ENCODE peak calls at places on chromosomes 12 and 14, in four cellular contexts. S, R, N and O are unnamed samples.

GRCh38 chr14:61150851-61151250 is 130.3 kb downstream of the TMEM30B start:
- DNase-seq in N (no peak), R (no peak), S (no peak), O (no peak)

GRCh38 chr12:22625671-22626251 is 790 bp downstream of the ETNK1 start:
- DNase-seq in S (peak; percentile 32), R (peak; percentile 40), N (peak; percentile 33), O (peak; percentile 63)

GRCh38 chr14:106850913-106851825 is 1324.8 kb downstream of the TMEM121 start:
- DNase-seq in R (no peak), S (no peak), N (no peak), O (no peak)

GRCh38 chr14:105180598-105181528 is at the start of gene NUDT14:
- DNase-seq in S (peak; percentile 92), R (no peak), N (peak; percentile 78), O (peak; percentile 73)

GRCh38 chr14:41718477-41719166 is 111.9 kb downstream of the LRFN5 start:
- DNase-seq in N (no peak), R (no peak), S (no peak), O (no peak)

GRCh38 chr14:23056257-23056955 is 914 bp downstream of the CDH24 start:
- DNase-seq in R (peak; percentile 81), N (peak; percentile 81), S (peak; percentile 81), O (peak; percentile 91)

GRCh38 chr12:116524964-116525379 is 34.2 kb upstream of the MAP1LC3B2 start:
- DNase-seq in R (no peak), N (peak; percentile 56), S (no peak), O (no peak)

GRCh38 chr12:99722690-99723486 is 75.3 kb downstream of the GARIN6 start:
- DNase-seq in N (peak; percentile 53), R (no peak), S (no peak), O (no peak)

GRCh38 chr12:57621497-57622292 is 10.5 kb downstream of the ARHGEF25 start:
- DNase-seq in R (no peak), S (peak; percentile 85), N (peak; percentile 77), O (peak; percentile 75)

GRCh38 chr14:50342211-50343080 is 30.3 kb downstream of the DMAC2L start:
- DNase-seq in N (peak; percentile 50), S (peak; percentile 25), R (peak; percentile 66), O (peak; percentile 43)

GRCh38 chr14:91293281-91293680 is 48.8 kb upstream of the GPR68 start:
- DNase-seq in S (no peak), R (no peak), N (no peak), O (no peak)

GRCh38 chr12:57250956-57251355 is at the start of gene STAC3:
- DNase-seq in R (no peak), N (no peak), S (no peak), O (no peak)

GRCh38 chr12:106154781-106155273 is 16.1 kb upstream of the NUAK1 start:
- DNase-seq in S (no peak), N (no peak), R (no peak), O (no peak)

GRCh38 chr12:100017056-100017455 is 32.3 kb upstream of the ANKS1B start:
- DNase-seq in R (no peak), N (no peak), S (no peak), O (no peak)

GRCh38 chr14:69039287-69039628 is 60.2 kb upstream of the ACTN1 start:
- DNase-seq in R (peak; percentile 71), S (no peak), N (no peak), O (no peak)

GRCh38 chr12:131711551-131712205 is 788 bp downstream of the SFSWAP start:
- DNase-seq in N (no peak), R (no peak), S (no peak), O (peak; percentile 29)

GRCh38 chr12:89087876-89088275 is 264.4 kb downstream of the DUSP6 start:
- DNase-seq in S (no peak), R (no peak), N (no peak), O (no peak)

GRCh38 chr12:51953011-51953568 is 1.6 kb downstream of the ACVR1B start:
- DNase-seq in N (no peak), R (no peak), S (no peak), O (no peak)

GRCh38 chr14:101193126-101193844 is 289.8 kb upstream of the RTL1 start:
- DNase-seq in N (no peak), R (no peak), S (no peak), O (no peak)

GRCh38 chr14:100159107-100159864 is at the start of gene DEGS2:
- DNase-seq in R (no peak), S (peak; percentile 53), N (peak; percentile 78), O (no peak)

GRCh38 chr14:62162998-62163589 is 400.9 kb downstream of the SNAPC1 start:
- DNase-seq in N (peak; percentile 21), S (peak; percentile 57), R (peak; percentile 18), O (peak; percentile 17)

GRCh38 chr14:104223101-104223809 is 84.9 kb downstream of the KIF26A start:
- DNase-seq in N (peak; percentile 25), S (no peak), R (no peak), O (peak; percentile 55)

GRCh38 chr12:46382425-46382973 is 9.9 kb upstream of the SLC38A2 start:
- DNase-seq in S (no peak), R (no peak), N (no peak), O (no peak)

GRCh38 chr12:127125607-127126259 is 1141.2 kb upstream of the TMEM132C start:
- DNase-seq in S (no peak), R (no peak), N (no peak), O (peak; percentile 88)
- TF ChIP-seq ELF4 in S (no peak), R (no peak), N (no peak), O (no peak)

GRCh38 chr14:21039585-21040369 is 2.4 kb upstream of the RNASE7 start:
- DNase-seq in R (peak; percentile 85), S (peak; percentile 75), N (peak; percentile 33), O (no peak)

GRCh38 chr14:21038416-21039058 is 3.6 kb upstream of the RNASE7 start:
- DNase-seq in R (no peak), N (no peak), S (no peak), O (no peak)

GRCh38 chr14:21040370-21040925 is 1.7 kb upstream of the RNASE7 start:
- DNase-seq in R (no peak), N (no peak), S (no peak), O (no peak)

GRCh38 chr14:21036746-21037145 is 2.1 kb upstream of the RNASE13 start:
- DNase-seq in R (no peak), N (no peak), S (no peak), O (no peak)

GRCh38 chr14:21039059-21039422 is 3.1 kb upstream of the RNASE7 start:
- DNase-seq in S (no peak), N (peak; percentile 68), R (peak; percentile 73), O (no peak)
- TF ChIP-seq ELF4 in S (no peak), N (no peak), R (no peak), O (no peak)

GRCh38 chr12:11824069-11824468 is 174.6 kb downstream of the ETV6 start:
- DNase-seq in S (no peak), N (no peak), R (no peak), O (no peak)

GRCh38 chr12:11822071-11822818 is 172.8 kb downstream of the ETV6 start:
- DNase-seq in R (no peak), S (no peak), N (no peak), O (no peak)

GRCh38 chr12:11823593-11823992 is 174.1 kb downstream of the ETV6 start:
- DNase-seq in S (no peak), N (no peak), R (no peak), O (no peak)

GRCh38 chr12:11821386-11821785 is 171.9 kb downstream of the ETV6 start:
- DNase-seq in N (no peak), R (no peak), S (no peak), O (no peak)

DNA sequence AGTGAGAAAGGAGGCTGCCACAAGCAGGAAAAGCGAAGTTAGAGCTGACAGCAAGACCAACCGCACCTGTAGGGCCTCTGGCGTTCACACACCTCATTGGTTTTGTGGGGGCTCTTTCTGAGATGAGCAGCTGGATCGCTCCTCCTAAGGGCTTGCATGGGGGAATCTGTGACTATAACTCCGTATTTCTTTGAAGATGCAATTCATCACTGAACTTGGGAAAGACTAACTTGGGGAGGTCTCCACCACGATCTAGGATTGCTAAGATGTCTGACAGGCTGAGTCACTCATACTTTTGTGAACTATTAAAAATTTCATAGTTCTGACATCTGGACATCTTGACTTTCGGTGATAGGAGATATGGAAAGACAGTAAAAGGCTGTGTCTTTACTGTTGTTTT is 173.6 kb downstream of the ETV6 start:
- DNase-seq in S (no peak), R (no peak), N (no peak), O (no peak)
- TF ChIP-seq ELF4 in S (no peak), R (no peak), N (no peak), O (no peak)

DNA sequence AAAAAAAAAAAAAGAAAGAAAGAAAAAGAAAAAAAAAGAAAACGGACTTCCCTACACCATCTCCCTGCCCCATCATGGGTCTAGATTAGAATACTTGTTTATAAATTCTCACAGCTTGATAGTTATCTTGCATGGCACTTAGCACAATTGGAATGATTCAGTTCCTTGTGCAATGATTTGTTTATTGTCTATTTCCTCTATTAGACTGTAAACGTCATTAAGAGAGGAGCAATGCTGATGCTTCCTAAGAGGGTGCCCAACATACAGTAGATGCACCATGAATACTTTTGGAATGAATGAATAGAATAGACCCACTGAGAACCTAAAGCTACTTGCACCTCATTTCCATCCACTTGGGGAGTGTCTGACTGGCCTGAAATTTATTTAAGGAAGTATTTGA is 40.8 kb downstream of the PAX9 start:
- DNase-seq in R (no peak), N (no peak), S (no peak), O (no peak)
- TF ChIP-seq ELF4 in R (no peak), N (no peak), S (no peak), O (no peak)

DNA sequence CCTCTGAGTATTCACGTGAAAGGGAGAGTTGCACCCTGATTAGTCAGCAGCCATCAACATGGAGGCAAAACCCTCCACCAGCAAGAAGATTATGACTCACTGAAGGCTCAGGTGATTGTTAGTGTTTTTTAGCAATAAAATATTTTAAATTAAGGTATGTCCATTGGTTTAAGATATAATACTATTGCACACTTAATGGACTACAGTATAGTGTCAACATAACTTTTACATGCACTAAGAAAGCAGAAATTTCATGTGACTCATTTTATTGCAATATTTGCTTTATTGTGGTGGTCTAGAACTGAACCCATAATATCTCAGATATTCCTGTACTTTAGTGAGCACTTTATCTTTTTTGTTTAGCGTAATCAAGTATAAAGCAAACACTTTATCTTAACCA is 77.0 kb upstream of the PTGDR start:
- DNase-seq in N (no peak), R (no peak), S (no peak), O (no peak)
- TF ChIP-seq ELF4 in N (no peak), R (no peak), S (no peak), O (no peak)

DNA sequence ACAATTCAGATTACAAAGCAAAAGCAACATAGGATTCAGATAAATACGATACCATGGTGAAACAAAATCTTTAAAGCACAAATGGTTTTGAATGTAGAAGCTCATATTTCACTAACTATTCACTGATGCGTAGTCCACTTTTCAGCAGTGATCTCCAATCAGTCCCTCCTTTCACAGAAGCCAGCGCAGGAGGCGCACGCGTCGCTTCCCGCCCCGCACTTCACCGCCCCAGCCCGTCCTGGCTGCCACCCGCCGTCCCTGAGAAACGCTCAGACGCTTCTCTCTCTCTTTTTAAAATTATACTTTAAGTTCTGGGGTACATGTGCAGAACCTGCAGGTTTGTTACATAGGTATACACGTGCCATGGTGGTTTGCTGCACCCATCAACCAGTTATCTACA is 19.8 kb upstream of the CHFR start:
- DNase-seq in S (no peak), N (no peak), R (no peak), O (no peak)
- TF ChIP-seq ELF4 in S (no peak), N (no peak), R (no peak), O (no peak)